ENCODE peak calls at places on chromosomes 3 and 15, in ten cellular contexts. I, F, E, Z, L, D, G, K, R and N are unnamed samples.

GRCh38 chr15:31402511-31403056 is 75.9 kb downstream of the KLF13 start:
- DNase-seq in I (peak), F (no peak), E (no peak), Z (no peak), L (no peak), D (no peak), G (peak), K (peak), R (peak), N (no peak)

GRCh38 chr3:196288141-196288460 is 575 bp upstream of the PCYT1A start:
- DNase-seq in I (no peak), F (no peak), E (no peak), Z (no peak), L (peak), D (no peak), G (peak), K (no peak), R (no peak), N (no peak)

GRCh38 chr15:91866971-91867372 is 13.5 kb downstream of the SLCO3A1 start:
- DNase-seq in I (no peak), F (peak), E (no peak), Z (peak), L (no peak), D (no peak), G (no peak), K (peak), R (peak), N (no peak)

GRCh38 chr3:127193775-127194174 is 844 bp downstream of the PRR23E start:
- DNase-seq in I (no peak), F (no peak), E (no peak), Z (no peak), L (no peak), D (no peak), G (no peak), K (no peak), R (no peak), N (no peak)

GRCh38 chr3:56342475-56342874 is 125.8 kb downstream of the ERC2 start:
- DNase-seq in I (no peak), F (no peak), E (no peak), Z (no peak), L (no peak), D (no peak), G (no peak), K (no peak), R (no peak), N (no peak)

GRCh38 chr3:113092746-113093145 is 102.0 kb downstream of the GTPBP8 start:
- DNase-seq in I (no peak), F (no peak), E (no peak), Z (no peak), L (no peak), D (no peak), G (peak), K (no peak), R (no peak), N (no peak)

GRCh38 chr3:98583766-98584165 is 9.6 kb downstream of the CPOX start:
- DNase-seq in I (no peak), F (no peak), E (no peak), Z (no peak), L (no peak), D (no peak), G (no peak), K (no peak), R (no peak), N (no peak)

GRCh38 chr3:69649120-69649519 is 90.1 kb upstream of the MITF start:
- DNase-seq in I (no peak), F (no peak), E (no peak), Z (peak), L (no peak), D (no peak), G (no peak), K (peak), R (no peak), N (no peak)

GRCh38 chr3:76986876-76987513 is 52.9 kb upstream of the ROBO2 start:
- DNase-seq in I (no peak), F (no peak), E (no peak), Z (no peak), L (no peak), D (no peak), G (no peak), K (no peak), R (no peak), N (no peak)

GRCh38 chr15:89781891-89782618 is 5.9 kb downstream of the MESP2 start:
- DNase-seq in I (no peak), F (no peak), E (no peak), Z (peak), L (no peak), D (peak), G (no peak), K (peak), R (no peak), N (no peak)

GRCh38 chr15:68252925-68253534 is 23.5 kb upstream of the CLN6 start:
- DNase-seq in I (no peak), F (no peak), E (no peak), Z (peak), L (peak), D (no peak), G (peak), K (peak), R (no peak), N (peak)

GRCh38 chr3:182244222-182244971 is 532.7 kb downstream of the SOX2 start:
- DNase-seq in I (no peak), F (no peak), E (no peak), Z (no peak), L (no peak), D (peak), G (no peak), K (no peak), R (no peak), N (no peak)

GRCh38 chr3:31423522-31423921 is 109.2 kb upstream of the STT3B start:
- DNase-seq in I (no peak), F (no peak), E (no peak), Z (peak), L (no peak), D (no peak), G (no peak), K (peak), R (no peak), N (no peak)

GRCh38 chr3:57512174-57512573 is 32.0 kb downstream of the DNAH12 start:
- DNase-seq in I (no peak), F (no peak), E (no peak), Z (peak), L (no peak), D (no peak), G (no peak), K (peak), R (no peak), N (no peak)

GRCh38 chr3:150697646-150698045 is 6.1 kb downstream of the ERICH6 start:
- DNase-seq in I (no peak), F (no peak), E (no peak), Z (peak), L (no peak), D (no peak), G (no peak), K (peak), R (no peak), N (no peak)

GRCh38 chr15:68149059-68149458 is 56.1 kb downstream of the CALML4 start:
- DNase-seq in I (no peak), F (no peak), E (no peak), Z (peak), L (no peak), D (no peak), G (no peak), K (peak), R (no peak), N (no peak)

GRCh38 chr3:78951546-78951945 is 816.3 kb downstream of the ROBO1 start:
- DNase-seq in I (no peak), F (no peak), E (no peak), Z (peak), L (no peak), D (no peak), G (peak), K (peak), R (no peak), N (no peak)

GRCh38 chr3:127692501-127693335 is 20.0 kb downstream of the ABTB1 start:
- DNase-seq in I (no peak), F (peak), E (no peak), Z (no peak), L (no peak), D (no peak), G (no peak), K (no peak), R (peak), N (no peak)

GRCh38 chr3:134057006-134057832 is 27.5 kb upstream of the SLCO2A1 start:
- DNase-seq in I (no peak), F (no peak), E (no peak), Z (peak), L (no peak), D (peak), G (no peak), K (no peak), R (no peak), N (no peak)

GRCh38 chr3:37892917-37893595 is 31.4 kb downstream of the CTDSPL start:
- DNase-seq in I (no peak), F (peak), E (no peak), Z (no peak), L (peak), D (peak), G (peak), K (no peak), R (peak), N (peak)

GRCh38 chr3:53630547-53630946 is 136.1 kb downstream of the CACNA1D start:
- DNase-seq in I (no peak), F (no peak), E (no peak), Z (no peak), L (no peak), D (no peak), G (peak), K (no peak), R (no peak), N (no peak)

GRCh38 chr15:65231306-65231705 is 20.0 kb upstream of the CILP start:
- DNase-seq in I (no peak), F (no peak), E (no peak), Z (no peak), L (no peak), D (no peak), G (no peak), K (no peak), R (no peak), N (no peak)

GRCh38 chr3:23807161-23808015 is 1.6 kb downstream of the UBE2E1 start:
- DNase-seq in I (no peak), F (no peak), E (no peak), Z (peak), L (no peak), D (no peak), G (peak), K (peak), R (no peak), N (no peak)

GRCh38 chr3:134871818-134872217 is 76.8 kb downstream of the EPHB1 start:
- DNase-seq in I (no peak), F (no peak), E (no peak), Z (no peak), L (no peak), D (no peak), G (no peak), K (no peak), R (no peak), N (no peak)

GRCh38 chr15:90987561-90988141 is 6.7 kb downstream of the PRC1 start:
- DNase-seq in I (no peak), F (no peak), E (no peak), Z (no peak), L (no peak), D (no peak), G (no peak), K (no peak), R (no peak), N (no peak)

GRCh38 chr3:20043398-20043797 is 3.2 kb downstream of the KAT2B start:
- DNase-seq in I (peak), F (peak), E (no peak), Z (peak), L (no peak), D (peak), G (peak), K (no peak), R (peak), N (no peak)

GRCh38 chr3:184968115-184968514 is 156.1 kb downstream of the VPS8 start:
- DNase-seq in I (no peak), F (no peak), E (no peak), Z (peak), L (no peak), D (no peak), G (no peak), K (no peak), R (no peak), N (no peak)

GRCh38 chr3:125125822-125126245 is 70.0 kb upstream of the HEG1 start:
- DNase-seq in I (no peak), F (no peak), E (no peak), Z (peak), L (peak), D (no peak), G (no peak), K (peak), R (no peak), N (no peak)

GRCh38 chr15:55344206-55344605 is 25.2 kb downstream of the PIGB start:
- DNase-seq in I (no peak), F (peak), E (no peak), Z (peak), L (no peak), D (no peak), G (no peak), K (no peak), R (no peak), N (no peak)

GRCh38 chr3:192514754-192515660 is 212.3 kb downstream of the FGF12 start:
- DNase-seq in I (no peak), F (peak), E (no peak), Z (no peak), L (no peak), D (no peak), G (peak), K (no peak), R (peak), N (peak)

GRCh38 chr3:114878119-114878839 is 268.8 kb downstream of the ZBTB20 start:
- DNase-seq in I (no peak), F (no peak), E (no peak), Z (peak), L (no peak), D (no peak), G (peak), K (peak), R (no peak), N (no peak)

GRCh38 chr3:122493296-122493695 is 21.4 kb downstream of the KPNA1 start:
- DNase-seq in I (no peak), F (no peak), E (no peak), Z (peak), L (no peak), D (no peak), G (no peak), K (peak), R (no peak), N (no peak)

GRCh38 chr15:77546050-77546501 is 86.6 kb downstream of the LINGO1 start:
- DNase-seq in I (no peak), F (no peak), E (no peak), Z (peak), L (no peak), D (no peak), G (peak), K (peak), R (peak), N (no peak)

GRCh38 chr15:40282144-40282869 is 557 bp downstream of the ANKRD63 start:
- DNase-seq in I (peak), F (peak), E (peak), Z (peak), L (peak), D (peak), G (peak), K (no peak), R (peak), N (peak)

GRCh38 chr3:32406481-32407408 is 15.1 kb downstream of the CMTM7 start:
- DNase-seq in I (no peak), F (no peak), E (no peak), Z (no peak), L (peak), D (no peak), G (peak), K (no peak), R (no peak), N (no peak)

GRCh38 chr3:61454806-61455205 is 106.6 kb upstream of the PTPRG start:
- DNase-seq in I (no peak), F (no peak), E (no peak), Z (no peak), L (no peak), D (no peak), G (no peak), K (no peak), R (no peak), N (no peak)

GRCh38 chr15:52362497-52362896 is 66.9 kb upstream of the MYO5C start:
- DNase-seq in I (no peak), F (no peak), E (no peak), Z (no peak), L (no peak), D (no peak), G (no peak), K (peak), R (no peak), N (no peak)

GRCh38 chr3:118945834-118946233 is 88.8 kb downstream of the IGSF11 start:
- DNase-seq in I (no peak), F (no peak), E (no peak), Z (no peak), L (no peak), D (no peak), G (no peak), K (no peak), R (no peak), N (no peak)

GRCh38 chr15:90203922-90204321 is 2.8 kb downstream of the SEMA4B start:
- DNase-seq in I (no peak), F (no peak), E (no peak), Z (no peak), L (no peak), D (no peak), G (peak), K (peak), R (no peak), N (no peak)

GRCh38 chr3:135145581-135145980 is 350.5 kb downstream of the EPHB1 start:
- DNase-seq in I (no peak), F (no peak), E (no peak), Z (no peak), L (no peak), D (no peak), G (no peak), K (no peak), R (no peak), N (no peak)